ENCODE peak calls at places on chromosomes 3 and 15, in seven cellular contexts. O, K, N, L, W, I and A are unnamed samples. For H3K36me3 and H3K27me3, the result is how much of the 10 kb centered on the place peaks cover.

GRCh38 chr3:25218362-25218761 is 209.7 kb upstream of the RARB start:
- DNase-seq in W (no peak), O (no peak), I (no peak), K (no peak), L (no peak), N (no peak), A (no peak)

GRCh38 chr3:120142236-120142635 is 48.0 kb upstream of the GSK3B start:
- DNase-seq in K (no peak), I (no peak), N (no peak), W (no peak), L (no peak), O (no peak), A (no peak)

GRCh38 chr15:75109731-75110130 is 86.3 kb downstream of the PPCDC start:
- DNase-seq in N (no peak), O (no peak), I (no peak), W (no peak), L (no peak), K (no peak), A (no peak)

GRCh38 chr3:149828390-149828789 is 15.4 kb downstream of the RNF13 start:
- DNase-seq in O (no peak), L (no peak), N (no peak), W (no peak), K (no peak), I (no peak), A (no peak)

GRCh38 chr3:140777631-140778030 is 99.8 kb downstream of the TRIM42 start:
- DNase-seq in O (no peak), I (no peak), N (no peak), L (no peak), W (no peak), K (no peak), A (no peak)

GRCh38 chr3:179651687-179652466 is 963 bp upstream of the USP13 start:
- DNase-seq in O (no peak), I (no peak), N (no peak), W (no peak), L (no peak), K (no peak), A (no peak)

GRCh38 chr15:31260646-31261265 is 65.9 kb upstream of the KLF13 start:
- DNase-seq in N (no peak), L (no peak), K (no peak), O (no peak), W (peak), I (no peak), A (no peak)

GRCh38 chr3:138694287-138695007 is 85.9 kb downstream of the FAIM start:
- DNase-seq in L (no peak), I (no peak), K (no peak), N (no peak), O (peak), W (no peak), A (peak)

GRCh38 chr15:45254405-45255293 is 2.6 kb downstream of the SLC28A2 start:
- DNase-seq in W (no peak), I (no peak), O (no peak), L (no peak), K (no peak), N (no peak), A (peak)

GRCh38 chr3:45985532-45986302 is 9.9 kb downstream of the FYCO1 start:
- DNase-seq in N (no peak), I (no peak), L (no peak), O (no peak), W (no peak), K (no peak), A (no peak)

GRCh38 chr15:67082007-67082536 is 16.7 kb downstream of the SMAD3 start:
- DNase-seq in K (no peak), W (no peak), O (no peak), L (no peak), N (no peak), I (no peak), A (no peak)

GRCh38 chr3:69129531-69129930 is 7.1 kb upstream of the LMOD3 start:
- DNase-seq in L (no peak), I (no peak), W (no peak), N (no peak), K (no peak), O (peak), A (no peak)

GRCh38 chr3:101936419-101937331 is 87.4 kb downstream of the NFKBIZ start:
- DNase-seq in K (no peak), W (no peak), N (no peak), O (peak), L (no peak), I (no peak), A (peak)

GRCh38 chr3:4350789-4351163 is 47.6 kb downstream of the SETMAR start:
- DNase-seq in L (peak), I (no peak), O (no peak), N (peak), W (no peak), K (no peak), A (peak)

GRCh38 chr3:112307557-112307956 is 13.5 kb upstream of the SLC9C1 start:
- DNase-seq in L (no peak), K (no peak), N (no peak), W (no peak), O (no peak), I (no peak), A (no peak)

GRCh38 chr3:177065285-177066028 is 131.8 kb downstream of the TBL1XR1 start:
- DNase-seq in L (no peak), K (no peak), W (no peak), I (no peak), N (no peak), O (no peak), A (no peak)
- H3K36me3 ChIP-seq in L (under half), K (under half), W (under half), I (under half), N (under half), O (under half), A (under half)

GRCh38 chr15:65374334-65374733 is 3.5 kb downstream of the IGDCC3 start:
- DNase-seq in I (no peak), L (no peak), K (no peak), W (no peak), O (no peak), N (no peak), A (peak)
- H3K27me3 ChIP-seq in I (under half), L (half or more), K (under half), W (under half), O (under half), N (under half), A (under half)

DNA sequence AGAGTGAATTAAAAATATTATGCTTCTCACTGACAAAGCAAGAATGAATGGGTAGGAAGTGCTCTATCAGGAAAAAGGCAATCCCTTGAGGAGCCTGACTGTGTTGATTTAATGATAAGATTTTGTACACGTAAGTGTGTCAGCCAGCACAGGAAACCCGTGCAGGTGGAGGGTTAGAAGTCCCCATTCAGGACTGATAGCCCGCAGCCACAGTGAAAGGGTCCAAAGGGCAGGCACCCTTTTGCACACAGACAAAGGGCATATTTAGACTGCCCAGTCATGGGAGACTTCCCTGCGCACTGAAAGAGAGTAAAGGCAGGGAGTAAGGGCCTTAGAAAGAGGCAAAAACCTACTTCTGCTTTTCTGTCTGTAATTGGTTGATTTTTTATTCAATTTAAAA is 26.4 kb upstream of the SKIL start:
- DNase-seq in K (no peak), W (no peak), I (no peak), N (no peak), L (no peak), O (no peak), A (peak)
- H3K4me3 ChIP-seq in K (no peak), W (no peak), I (no peak), N (no peak), L (no peak), O (no peak), A (no peak)

GRCh38 chr3:12611117-12611516 is 52.8 kb downstream of the RAF1 start:
- DNase-seq in L (no peak), W (no peak), I (no peak), N (no peak), O (no peak), K (no peak), A (no peak)
- H3K36me3 ChIP-seq in L (under half), W (under half), I (under half), N (half or more), O (under half), K (under half), A (under half)

GRCh38 chr15:51092480-51092879 is 2.2 kb downstream of the TNFAIP8L3 start:
- DNase-seq in O (no peak), I (no peak), W (no peak), N (no peak), L (no peak), K (no peak), A (no peak)
- H3K27me3 ChIP-seq in O (under half), I (under half), W (under half), N (half or more), L (half or more), K (under half), A (under half)

DNA sequence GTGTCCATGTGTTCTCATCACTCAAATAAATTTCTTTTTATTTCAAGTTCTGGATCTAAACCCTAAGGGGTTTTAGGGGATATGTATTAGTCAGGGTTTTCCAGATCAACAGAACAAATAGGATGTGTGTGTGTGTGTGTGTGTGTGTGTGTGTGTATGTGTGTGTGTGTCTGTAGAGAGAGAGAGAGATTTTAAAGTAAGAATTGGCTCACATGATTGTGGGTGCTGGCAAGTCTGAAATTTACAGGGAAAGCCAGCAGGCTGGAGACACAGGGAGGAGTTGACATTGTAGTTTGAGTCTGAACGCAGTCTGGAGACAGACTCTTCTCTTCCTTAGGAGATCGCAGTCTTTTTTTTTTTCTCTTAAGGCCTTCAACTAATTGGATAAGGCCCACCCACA is 428.7 kb upstream of the TBL1XR1 start:
- DNase-seq in W (no peak), K (no peak), O (no peak), N (no peak), I (no peak), L (no peak), A (no peak)
- H3K4me3 ChIP-seq in W (no peak), K (no peak), O (no peak), N (no peak), I (no peak), L (no peak), A (no peak)

GRCh38 chr3:123152656-123153055 is 49.1 kb upstream of the SEC22A start:
- DNase-seq in I (no peak), O (no peak), L (peak), K (no peak), N (no peak), W (no peak), A (no peak)

GRCh38 chr3:123153821-123154323 is 47.9 kb upstream of the SEC22A start:
- DNase-seq in N (no peak), I (no peak), L (no peak), K (no peak), W (no peak), O (no peak), A (no peak)

GRCh38 chr3:123155471-123156011 is 46.2 kb upstream of the SEC22A start:
- DNase-seq in O (no peak), L (peak), N (no peak), W (no peak), I (no peak), K (no peak), A (no peak)

GRCh38 chr3:123153124-123153523 is 48.6 kb upstream of the SEC22A start:
- DNase-seq in N (no peak), K (no peak), I (no peak), L (no peak), O (no peak), W (no peak), A (no peak)

DNA sequence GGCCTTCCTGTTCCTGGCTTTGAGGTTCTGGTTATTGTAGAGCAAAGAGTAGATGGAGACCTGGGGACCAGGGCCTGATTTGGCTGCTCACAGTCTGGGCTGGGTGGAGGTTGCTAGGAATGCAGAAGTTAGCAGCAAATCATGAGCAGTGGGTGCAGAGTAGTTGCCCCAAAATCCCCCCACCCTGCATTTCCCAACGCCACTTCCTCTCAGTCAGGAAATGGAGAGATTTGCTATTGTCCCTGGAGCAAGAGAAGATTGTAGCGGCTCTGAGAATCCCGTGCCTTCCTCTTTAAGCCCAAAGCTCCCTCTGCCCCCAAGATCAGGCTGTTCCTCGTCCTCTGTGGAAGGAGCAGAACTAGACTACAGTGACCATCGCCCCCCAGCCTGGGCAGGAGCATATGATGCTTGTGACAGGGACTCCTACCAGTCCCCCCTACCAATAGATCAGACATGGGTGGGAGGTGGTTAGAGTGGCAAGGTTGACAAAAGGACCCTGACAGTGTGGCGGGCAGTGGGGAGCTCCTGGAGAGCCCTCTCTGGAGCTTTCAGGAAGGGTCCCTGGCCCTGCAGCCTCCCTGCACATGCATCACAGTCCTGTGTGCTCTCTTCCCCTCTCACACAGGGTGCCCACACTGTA is 47.3 kb upstream of the SEC22A start:
- DNase-seq in W (no peak), N (no peak), L (no peak), O (no peak), K (no peak), I (no peak), A (no peak)
- H3K36me3 ChIP-seq in W (under half), N (under half), L (under half), O (under half), K (under half), I (under half), A (under half)